ENCODE peak calls at places on chromosomes 6 and 20, in four cellular contexts. One of them, this sample, is unnamed.

GRCh38 chr6:45469708-45470107 is 92.0 kb upstream of the SUPT3H start:
- DNase-seq in breast epithelium: no peak
- DNase-seq in spleen: no peak
- DNase-seq in aorta: no peak
- DNase-seq in this sample: no peak

GRCh38 chr6:163751032-163751525 is 336.6 kb downstream of the QKI start:
- DNase-seq in breast epithelium: peak
- DNase-seq in spleen: no peak
- DNase-seq in aorta: no peak
- DNase-seq in this sample: no peak

GRCh38 chr6:90425161-90425641 is 128.6 kb upstream of the BACH2 start:
- DNase-seq in breast epithelium: no peak
- DNase-seq in spleen: no peak
- DNase-seq in aorta: no peak
- DNase-seq in this sample: no peak

GRCh38 chr6:38209291-38209865 is 389.9 kb downstream of the ZFAND3 start:
- DNase-seq in breast epithelium: no peak
- DNase-seq in spleen: no peak
- DNase-seq in aorta: no peak
- DNase-seq in this sample: no peak

GRCh38 chr6:83071707-83072106 is 4.2 kb downstream of the DOP1A start:
- DNase-seq in breast epithelium: no peak
- DNase-seq in spleen: no peak
- DNase-seq in aorta: no peak
- DNase-seq in this sample: no peak

GRCh38 chr6:46254946-46255345 is 84.2 kb upstream of the ENPP5 start:
- DNase-seq in breast epithelium: no peak
- DNase-seq in spleen: no peak
- DNase-seq in aorta: no peak
- DNase-seq in this sample: no peak

GRCh38 chr6:38337819-38338465 is 301.8 kb downstream of the BTBD9 start:
- DNase-seq in breast epithelium: no peak
- DNase-seq in spleen: no peak
- DNase-seq in aorta: no peak
- DNase-seq in this sample: no peak

GRCh38 chr6:166708466-166708865 is 81.4 kb upstream of the RPS6KA2 start:
- DNase-seq in breast epithelium: no peak
- DNase-seq in spleen: no peak
- DNase-seq in aorta: no peak
- DNase-seq in this sample: no peak

GRCh38 chr6:82963527-82963926 is 102.1 kb downstream of the UBE3D start:
- DNase-seq in breast epithelium: no peak
- DNase-seq in spleen: no peak
- DNase-seq in aorta: no peak
- DNase-seq in this sample: no peak

GRCh38 chr6:25008707-25009106 is 72.9 kb upstream of the RIPOR2 start:
- DNase-seq in breast epithelium: no peak
- DNase-seq in spleen: no peak
- DNase-seq in aorta: no peak
- DNase-seq in this sample: no peak
- H3K4me3 ChIP-seq in breast epithelium: no peak
- H3K4me3 ChIP-seq in spleen: no peak
- H3K4me3 ChIP-seq in aorta: no peak
- H3K4me3 ChIP-seq in this sample: no peak

GRCh38 chr6:111606620-111607115 is 990 bp upstream of the TRAF3IP2 start:
- DNase-seq in breast epithelium: no peak
- DNase-seq in spleen: no peak
- DNase-seq in aorta: no peak
- DNase-seq in this sample: no peak
- H3K27ac ChIP-seq in breast epithelium: peak
- H3K27ac ChIP-seq in spleen: peak
- H3K27ac ChIP-seq in aorta: no peak
- H3K27ac ChIP-seq in this sample: peak

GRCh38 chr20:58840816-58841538 is 9.7 kb downstream of the GNAS-AS1 start:
- DNase-seq in breast epithelium: no peak
- DNase-seq in spleen: no peak
- DNase-seq in aorta: no peak
- DNase-seq in this sample: no peak
- H3K4me3 ChIP-seq in breast epithelium: no peak
- H3K4me3 ChIP-seq in spleen: no peak
- H3K4me3 ChIP-seq in aorta: no peak
- H3K4me3 ChIP-seq in this sample: no peak

GRCh38 chr6:26199773-26200728 is 112.8 kb downstream of the HFE start:
- DNase-seq in breast epithelium: no peak
- DNase-seq in spleen: no peak
- DNase-seq in aorta: no peak
- DNase-seq in this sample: no peak

GRCh38 chr6:26197736-26198625 is 110.8 kb downstream of the HFE start:
- DNase-seq in breast epithelium: peak
- DNase-seq in spleen: peak
- DNase-seq in aorta: peak
- DNase-seq in this sample: no peak

GRCh38 chr6:26198626-26199056 is 111.4 kb downstream of the HFE start:
- DNase-seq in breast epithelium: no peak
- DNase-seq in spleen: no peak
- DNase-seq in aorta: no peak
- DNase-seq in this sample: no peak

GRCh38 chr6:26200918-26201721 is 113.9 kb downstream of the HFE start:
- DNase-seq in breast epithelium: no peak
- DNase-seq in spleen: no peak
- DNase-seq in aorta: no peak
- DNase-seq in this sample: no peak

DNA sequence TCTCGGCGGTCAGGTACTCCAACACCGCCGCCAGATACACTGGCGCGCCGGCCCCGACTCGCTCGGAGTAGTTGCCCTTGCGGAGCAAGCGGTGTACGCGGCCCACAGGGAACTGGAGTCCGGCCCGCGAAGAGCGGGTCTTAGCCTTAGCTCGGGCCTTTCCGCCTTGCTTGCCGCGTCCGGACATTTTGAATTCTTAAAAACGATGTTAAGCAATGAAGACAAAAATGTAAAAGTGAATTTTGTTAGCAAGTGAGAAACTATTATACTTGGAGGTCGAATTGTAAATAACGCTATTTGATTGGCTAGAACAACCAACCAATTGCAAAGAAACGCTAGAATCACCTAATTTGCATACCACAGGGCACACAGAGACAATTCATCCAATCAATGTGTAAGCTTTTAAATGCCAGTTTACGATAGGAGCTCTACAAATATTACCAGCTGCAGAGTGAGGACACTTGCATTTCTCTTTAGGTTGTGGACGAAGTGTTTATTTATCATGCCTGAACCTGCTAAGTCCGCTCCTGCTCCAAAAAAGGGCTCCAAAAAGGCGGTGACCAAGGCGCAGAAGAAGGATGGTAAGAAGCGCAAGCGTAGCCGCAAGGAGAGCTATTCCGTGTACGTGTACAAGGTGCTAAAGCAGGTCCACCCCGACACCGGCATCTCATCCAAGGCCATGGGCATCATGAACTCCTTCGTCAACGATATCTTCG is 112.0 kb downstream of the HFE start:
- DNase-seq in breast epithelium: peak
- DNase-seq in spleen: peak
- DNase-seq in aorta: peak
- DNase-seq in this sample: peak
- H3K27ac ChIP-seq in breast epithelium: peak
- H3K27ac ChIP-seq in spleen: peak
- H3K27ac ChIP-seq in aorta: peak
- H3K27ac ChIP-seq in this sample: peak

GRCh38 chr6:148566664-148567350 is 180.0 kb upstream of the UST start:
- DNase-seq in breast epithelium: no peak
- DNase-seq in spleen: no peak
- DNase-seq in aorta: no peak
- DNase-seq in this sample: no peak

GRCh38 chr6:148565321-148565926 is 181.4 kb upstream of the UST start:
- DNase-seq in breast epithelium: no peak
- DNase-seq in spleen: no peak
- DNase-seq in aorta: no peak
- DNase-seq in this sample: no peak

GRCh38 chr6:148563066-148563465 is 183.8 kb upstream of the UST start:
- DNase-seq in breast epithelium: no peak
- DNase-seq in spleen: no peak
- DNase-seq in aorta: no peak
- DNase-seq in this sample: no peak

GRCh38 chr6:148564494-148564893 is 182.3 kb upstream of the UST start:
- DNase-seq in breast epithelium: no peak
- DNase-seq in spleen: no peak
- DNase-seq in aorta: no peak
- DNase-seq in this sample: no peak

GRCh38 chr6:148565931-148566663 is 180.7 kb upstream of the UST start:
- DNase-seq in breast epithelium: peak
- DNase-seq in spleen: no peak
- DNase-seq in aorta: peak
- DNase-seq in this sample: no peak
- H3K4me3 ChIP-seq in breast epithelium: no peak
- H3K4me3 ChIP-seq in spleen: no peak
- H3K4me3 ChIP-seq in aorta: no peak
- H3K4me3 ChIP-seq in this sample: no peak

DNA sequence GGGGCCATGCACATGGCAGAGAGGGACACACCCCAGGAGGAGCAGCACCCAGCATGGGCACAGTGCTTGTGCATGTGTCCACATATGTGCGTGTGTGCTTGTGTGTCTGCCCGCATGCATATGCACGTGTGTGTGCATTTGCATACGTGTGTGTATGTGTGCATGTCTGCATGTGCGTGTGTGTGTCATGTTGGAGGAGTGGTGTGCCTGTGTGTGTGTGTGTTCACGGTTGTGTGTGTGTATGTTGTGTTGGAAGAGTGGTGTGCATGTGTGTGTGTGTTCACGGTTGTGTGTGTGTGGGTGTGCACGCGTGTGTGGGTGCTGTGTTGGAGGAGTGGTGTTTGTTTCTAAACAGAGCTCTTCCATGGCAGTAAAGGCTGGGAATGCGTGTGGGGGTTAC is 50.7 kb upstream of the SLCO4A1 start:
- DNase-seq in breast epithelium: no peak
- DNase-seq in spleen: no peak
- DNase-seq in aorta: no peak
- DNase-seq in this sample: no peak
- H3K27ac ChIP-seq in breast epithelium: no peak
- H3K27ac ChIP-seq in spleen: no peak
- H3K27ac ChIP-seq in aorta: no peak
- H3K27ac ChIP-seq in this sample: no peak

GRCh38 chr6:144953552-144954240 is 668.6 kb downstream of the UTRN start:
- DNase-seq in breast epithelium: no peak
- DNase-seq in spleen: no peak
- DNase-seq in aorta: no peak
- DNase-seq in this sample: no peak
- H3K4me3 ChIP-seq in breast epithelium: no peak
- H3K4me3 ChIP-seq in spleen: no peak
- H3K4me3 ChIP-seq in aorta: no peak
- H3K4me3 ChIP-seq in this sample: no peak

This sample was measured in pancreas.